ENCODE peak calls at places on chromosomes 1 and 21, in eight cellular contexts. One of them, this sample, is unnamed.

GRCh38 chr1:56135069-56135863 is 444.1 kb downstream of the PLPP3 start:
- DNase-seq in activated T-cell treated with anti-CD3 and anti-CD28 coated beads, Interleukin-2, amount 50 U/mL, for 1 hour: no peak
- DNase-seq in NCI-H1930: no peak
- DNase-seq in erythroblast: no peak
- DNase-seq in Karpas-422: no peak
- DNase-seq in brain pericyte: no peak
- DNase-seq in astrocyte of the spinal cord: peak
- DNase-seq in stimulated activated CD4-positive, alpha-beta T cell treated with anti-CD3 and anti-CD28 coated beads, TNF-alpha, amount 100 ng/mL, for 24 hours: no peak
- DNase-seq in this sample: no peak

GRCh38 chr1:17909634-17910033 is 154.5 kb downstream of the ACTL8 start:
- DNase-seq in activated T-cell treated with anti-CD3 and anti-CD28 coated beads, Interleukin-2, amount 50 U/mL, for 1 hour: no peak
- DNase-seq in NCI-H1930: no peak
- DNase-seq in erythroblast: no peak
- DNase-seq in Karpas-422: peak
- DNase-seq in brain pericyte: no peak
- DNase-seq in astrocyte of the spinal cord: peak
- DNase-seq in stimulated activated CD4-positive, alpha-beta T cell treated with anti-CD3 and anti-CD28 coated beads, TNF-alpha, amount 100 ng/mL, for 24 hours: no peak
- DNase-seq in this sample: no peak

GRCh38 chr1:152533327-152533938 is 19.2 kb downstream of the CRCT1 start:
- DNase-seq in activated T-cell treated with anti-CD3 and anti-CD28 coated beads, Interleukin-2, amount 50 U/mL, for 1 hour: no peak
- DNase-seq in NCI-H1930: peak
- DNase-seq in erythroblast: peak
- DNase-seq in Karpas-422: peak
- DNase-seq in brain pericyte: no peak
- DNase-seq in astrocyte of the spinal cord: peak
- DNase-seq in stimulated activated CD4-positive, alpha-beta T cell treated with anti-CD3 and anti-CD28 coated beads, TNF-alpha, amount 100 ng/mL, for 24 hours: no peak
- DNase-seq in this sample: no peak

GRCh38 chr1:235011064-235011598 is 117.5 kb downstream of the TOMM20 start:
- DNase-seq in activated T-cell treated with anti-CD3 and anti-CD28 coated beads, Interleukin-2, amount 50 U/mL, for 1 hour: peak
- DNase-seq in NCI-H1930: no peak
- DNase-seq in erythroblast: no peak
- DNase-seq in Karpas-422: no peak
- DNase-seq in brain pericyte: no peak
- DNase-seq in astrocyte of the spinal cord: no peak
- DNase-seq in stimulated activated CD4-positive, alpha-beta T cell treated with anti-CD3 and anti-CD28 coated beads, TNF-alpha, amount 100 ng/mL, for 24 hours: peak
- DNase-seq in this sample: peak

GRCh38 chr1:94790246-94790645 is 29.9 kb upstream of the SLC44A3 start:
- DNase-seq in activated T-cell treated with anti-CD3 and anti-CD28 coated beads, Interleukin-2, amount 50 U/mL, for 1 hour: no peak
- DNase-seq in NCI-H1930: no peak
- DNase-seq in erythroblast: no peak
- DNase-seq in Karpas-422: no peak
- DNase-seq in brain pericyte: no peak
- DNase-seq in astrocyte of the spinal cord: no peak
- DNase-seq in stimulated activated CD4-positive, alpha-beta T cell treated with anti-CD3 and anti-CD28 coated beads, TNF-alpha, amount 100 ng/mL, for 24 hours: no peak
- DNase-seq in this sample: no peak

GRCh38 chr1:19811206-19811851 is 3.8 kb downstream of the RNF186 start:
- DNase-seq in activated T-cell treated with anti-CD3 and anti-CD28 coated beads, Interleukin-2, amount 50 U/mL, for 1 hour: peak
- DNase-seq in NCI-H1930: peak
- DNase-seq in erythroblast: peak
- DNase-seq in Karpas-422: peak
- DNase-seq in brain pericyte: no peak
- DNase-seq in astrocyte of the spinal cord: peak
- DNase-seq in stimulated activated CD4-positive, alpha-beta T cell treated with anti-CD3 and anti-CD28 coated beads, TNF-alpha, amount 100 ng/mL, for 24 hours: no peak
- DNase-seq in this sample: peak

GRCh38 chr1:206802401-206802800 is 30.1 kb upstream of the IL10 start:
- DNase-seq in activated T-cell treated with anti-CD3 and anti-CD28 coated beads, Interleukin-2, amount 50 U/mL, for 1 hour: no peak
- DNase-seq in NCI-H1930: no peak
- DNase-seq in erythroblast: no peak
- DNase-seq in Karpas-422: no peak
- DNase-seq in brain pericyte: no peak
- DNase-seq in astrocyte of the spinal cord: no peak
- DNase-seq in stimulated activated CD4-positive, alpha-beta T cell treated with anti-CD3 and anti-CD28 coated beads, TNF-alpha, amount 100 ng/mL, for 24 hours: no peak
- DNase-seq in this sample: no peak

GRCh38 chr1:201215531-201216357 is 25.1 kb downstream of the IGFN1 start:
- DNase-seq in activated T-cell treated with anti-CD3 and anti-CD28 coated beads, Interleukin-2, amount 50 U/mL, for 1 hour: no peak
- DNase-seq in NCI-H1930: no peak
- DNase-seq in erythroblast: no peak
- DNase-seq in Karpas-422: no peak
- DNase-seq in brain pericyte: no peak
- DNase-seq in astrocyte of the spinal cord: no peak
- DNase-seq in stimulated activated CD4-positive, alpha-beta T cell treated with anti-CD3 and anti-CD28 coated beads, TNF-alpha, amount 100 ng/mL, for 24 hours: no peak
- DNase-seq in this sample: no peak

GRCh38 chr21:22827422-22827821 is 1829.2 kb downstream of the NCAM2 start:
- DNase-seq in activated T-cell treated with anti-CD3 and anti-CD28 coated beads, Interleukin-2, amount 50 U/mL, for 1 hour: no peak
- DNase-seq in NCI-H1930: no peak
- DNase-seq in erythroblast: no peak
- DNase-seq in Karpas-422: no peak
- DNase-seq in brain pericyte: no peak
- DNase-seq in astrocyte of the spinal cord: no peak
- DNase-seq in stimulated activated CD4-positive, alpha-beta T cell treated with anti-CD3 and anti-CD28 coated beads, TNF-alpha, amount 100 ng/mL, for 24 hours: no peak
- DNase-seq in this sample: no peak

GRCh38 chr1:8194481-8195227 is 123.3 kb upstream of the SLC45A1 start:
- DNase-seq in activated T-cell treated with anti-CD3 and anti-CD28 coated beads, Interleukin-2, amount 50 U/mL, for 1 hour: no peak
- DNase-seq in NCI-H1930: no peak
- DNase-seq in erythroblast: no peak
- DNase-seq in Karpas-422: no peak
- DNase-seq in brain pericyte: no peak
- DNase-seq in astrocyte of the spinal cord: peak
- DNase-seq in stimulated activated CD4-positive, alpha-beta T cell treated with anti-CD3 and anti-CD28 coated beads, TNF-alpha, amount 100 ng/mL, for 24 hours: no peak
- DNase-seq in this sample: no peak

GRCh38 chr1:23177438-23178380 is 9.1 kb upstream of the LUZP1 start:
- DNase-seq in activated T-cell treated with anti-CD3 and anti-CD28 coated beads, Interleukin-2, amount 50 U/mL, for 1 hour: peak
- DNase-seq in NCI-H1930: peak
- DNase-seq in erythroblast: peak
- DNase-seq in Karpas-422: peak
- DNase-seq in brain pericyte: no peak
- DNase-seq in astrocyte of the spinal cord: peak
- DNase-seq in stimulated activated CD4-positive, alpha-beta T cell treated with anti-CD3 and anti-CD28 coated beads, TNF-alpha, amount 100 ng/mL, for 24 hours: no peak
- DNase-seq in this sample: no peak

GRCh38 chr1:9852410-9853301 is 28.9 kb upstream of the CLSTN1 start:
- DNase-seq in activated T-cell treated with anti-CD3 and anti-CD28 coated beads, Interleukin-2, amount 50 U/mL, for 1 hour: no peak
- DNase-seq in NCI-H1930: no peak
- DNase-seq in erythroblast: no peak
- DNase-seq in Karpas-422: no peak
- DNase-seq in brain pericyte: no peak
- DNase-seq in astrocyte of the spinal cord: peak
- DNase-seq in stimulated activated CD4-positive, alpha-beta T cell treated with anti-CD3 and anti-CD28 coated beads, TNF-alpha, amount 100 ng/mL, for 24 hours: no peak
- DNase-seq in this sample: no peak

GRCh38 chr1:217431395-217431794 is 199.5 kb downstream of the GPATCH2 start:
- DNase-seq in activated T-cell treated with anti-CD3 and anti-CD28 coated beads, Interleukin-2, amount 50 U/mL, for 1 hour: no peak
- DNase-seq in NCI-H1930: no peak
- DNase-seq in erythroblast: no peak
- DNase-seq in Karpas-422: peak
- DNase-seq in brain pericyte: no peak
- DNase-seq in astrocyte of the spinal cord: no peak
- DNase-seq in stimulated activated CD4-positive, alpha-beta T cell treated with anti-CD3 and anti-CD28 coated beads, TNF-alpha, amount 100 ng/mL, for 24 hours: no peak
- DNase-seq in this sample: no peak

GRCh38 chr1:220824031-220824989 is 37.6 kb downstream of the MTARC1 start:
- DNase-seq in activated T-cell treated with anti-CD3 and anti-CD28 coated beads, Interleukin-2, amount 50 U/mL, for 1 hour: no peak
- DNase-seq in NCI-H1930: no peak
- DNase-seq in erythroblast: no peak
- DNase-seq in Karpas-422: no peak
- DNase-seq in brain pericyte: no peak
- DNase-seq in astrocyte of the spinal cord: no peak
- DNase-seq in stimulated activated CD4-positive, alpha-beta T cell treated with anti-CD3 and anti-CD28 coated beads, TNF-alpha, amount 100 ng/mL, for 24 hours: no peak
- DNase-seq in this sample: no peak

GRCh38 chr1:31020007-31020790 is 45.3 kb downstream of the PUM1 start:
- DNase-seq in activated T-cell treated with anti-CD3 and anti-CD28 coated beads, Interleukin-2, amount 50 U/mL, for 1 hour: no peak
- DNase-seq in NCI-H1930: peak
- DNase-seq in erythroblast: no peak
- DNase-seq in Karpas-422: no peak
- DNase-seq in brain pericyte: no peak
- DNase-seq in astrocyte of the spinal cord: no peak
- DNase-seq in stimulated activated CD4-positive, alpha-beta T cell treated with anti-CD3 and anti-CD28 coated beads, TNF-alpha, amount 100 ng/mL, for 24 hours: no peak
- DNase-seq in this sample: no peak

GRCh38 chr1:156522443-156522970 is 21.9 kb upstream of the MEF2D start:
- DNase-seq in activated T-cell treated with anti-CD3 and anti-CD28 coated beads, Interleukin-2, amount 50 U/mL, for 1 hour: no peak
- DNase-seq in NCI-H1930: no peak
- DNase-seq in erythroblast: no peak
- DNase-seq in Karpas-422: no peak
- DNase-seq in brain pericyte: no peak
- DNase-seq in astrocyte of the spinal cord: no peak
- DNase-seq in stimulated activated CD4-positive, alpha-beta T cell treated with anti-CD3 and anti-CD28 coated beads, TNF-alpha, amount 100 ng/mL, for 24 hours: no peak
- DNase-seq in this sample: no peak

GRCh38 chr1:114134518-114134917 is 19.2 kb downstream of the SYT6 start:
- DNase-seq in activated T-cell treated with anti-CD3 and anti-CD28 coated beads, Interleukin-2, amount 50 U/mL, for 1 hour: no peak
- DNase-seq in NCI-H1930: no peak
- DNase-seq in erythroblast: no peak
- DNase-seq in Karpas-422: no peak
- DNase-seq in brain pericyte: no peak
- DNase-seq in astrocyte of the spinal cord: no peak
- DNase-seq in stimulated activated CD4-positive, alpha-beta T cell treated with anti-CD3 and anti-CD28 coated beads, TNF-alpha, amount 100 ng/mL, for 24 hours: no peak
- DNase-seq in this sample: no peak

GRCh38 chr1:196063307-196063706 is 544.9 kb downstream of the KCNT2 start:
- DNase-seq in activated T-cell treated with anti-CD3 and anti-CD28 coated beads, Interleukin-2, amount 50 U/mL, for 1 hour: no peak
- DNase-seq in NCI-H1930: no peak
- DNase-seq in erythroblast: no peak
- DNase-seq in Karpas-422: no peak
- DNase-seq in brain pericyte: no peak
- DNase-seq in astrocyte of the spinal cord: peak
- DNase-seq in stimulated activated CD4-positive, alpha-beta T cell treated with anti-CD3 and anti-CD28 coated beads, TNF-alpha, amount 100 ng/mL, for 24 hours: no peak
- DNase-seq in this sample: no peak

GRCh38 chr21:45910548-45911221 is 70.9 kb upstream of the COL6A1 start:
- DNase-seq in activated T-cell treated with anti-CD3 and anti-CD28 coated beads, Interleukin-2, amount 50 U/mL, for 1 hour: no peak
- DNase-seq in NCI-H1930: no peak
- DNase-seq in erythroblast: no peak
- DNase-seq in Karpas-422: no peak
- DNase-seq in brain pericyte: no peak
- DNase-seq in astrocyte of the spinal cord: no peak
- DNase-seq in stimulated activated CD4-positive, alpha-beta T cell treated with anti-CD3 and anti-CD28 coated beads, TNF-alpha, amount 100 ng/mL, for 24 hours: no peak
- DNase-seq in this sample: no peak

GRCh38 chr1:7393141-7393540 is 378.0 kb upstream of the VAMP3 start:
- DNase-seq in activated T-cell treated with anti-CD3 and anti-CD28 coated beads, Interleukin-2, amount 50 U/mL, for 1 hour: no peak
- DNase-seq in NCI-H1930: no peak
- DNase-seq in erythroblast: no peak
- DNase-seq in Karpas-422: no peak
- DNase-seq in brain pericyte: no peak
- DNase-seq in astrocyte of the spinal cord: peak
- DNase-seq in stimulated activated CD4-positive, alpha-beta T cell treated with anti-CD3 and anti-CD28 coated beads, TNF-alpha, amount 100 ng/mL, for 24 hours: no peak
- DNase-seq in this sample: no peak

GRCh38 chr1:185734929-185735666 is 907 bp downstream of the HMCN1 start:
- DNase-seq in activated T-cell treated with anti-CD3 and anti-CD28 coated beads, Interleukin-2, amount 50 U/mL, for 1 hour: no peak
- DNase-seq in NCI-H1930: no peak
- DNase-seq in erythroblast: no peak
- DNase-seq in Karpas-422: no peak
- DNase-seq in brain pericyte: no peak
- DNase-seq in astrocyte of the spinal cord: peak
- DNase-seq in stimulated activated CD4-positive, alpha-beta T cell treated with anti-CD3 and anti-CD28 coated beads, TNF-alpha, amount 100 ng/mL, for 24 hours: no peak
- DNase-seq in this sample: no peak

GRCh38 chr21:38170283-38170682 is 86.5 kb upstream of the KCNJ15 start:
- DNase-seq in activated T-cell treated with anti-CD3 and anti-CD28 coated beads, Interleukin-2, amount 50 U/mL, for 1 hour: no peak
- DNase-seq in NCI-H1930: no peak
- DNase-seq in erythroblast: peak
- DNase-seq in Karpas-422: peak
- DNase-seq in brain pericyte: no peak
- DNase-seq in astrocyte of the spinal cord: peak
- DNase-seq in stimulated activated CD4-positive, alpha-beta T cell treated with anti-CD3 and anti-CD28 coated beads, TNF-alpha, amount 100 ng/mL, for 24 hours: no peak
- DNase-seq in this sample: no peak

GRCh38 chr1:6023346-6023745 is 22.3 kb upstream of the KCNAB2 start:
- DNase-seq in activated T-cell treated with anti-CD3 and anti-CD28 coated beads, Interleukin-2, amount 50 U/mL, for 1 hour: no peak
- DNase-seq in NCI-H1930: no peak
- DNase-seq in erythroblast: no peak
- DNase-seq in Karpas-422: peak
- DNase-seq in brain pericyte: no peak
- DNase-seq in astrocyte of the spinal cord: no peak
- DNase-seq in stimulated activated CD4-positive, alpha-beta T cell treated with anti-CD3 and anti-CD28 coated beads, TNF-alpha, amount 100 ng/mL, for 24 hours: no peak
- DNase-seq in this sample: no peak

GRCh38 chr1:157490337-157491165 is 61.8 kb downstream of the FCRL5 start:
- DNase-seq in activated T-cell treated with anti-CD3 and anti-CD28 coated beads, Interleukin-2, amount 50 U/mL, for 1 hour: peak
- DNase-seq in NCI-H1930: peak
- DNase-seq in erythroblast: peak
- DNase-seq in Karpas-422: peak
- DNase-seq in brain pericyte: no peak
- DNase-seq in astrocyte of the spinal cord: peak
- DNase-seq in stimulated activated CD4-positive, alpha-beta T cell treated with anti-CD3 and anti-CD28 coated beads, TNF-alpha, amount 100 ng/mL, for 24 hours: peak
- DNase-seq in this sample: peak

GRCh38 chr1:61742620-61743431 is 546 bp downstream of the PATJ start:
- DNase-seq in activated T-cell treated with anti-CD3 and anti-CD28 coated beads, Interleukin-2, amount 50 U/mL, for 1 hour: no peak
- DNase-seq in NCI-H1930: peak
- DNase-seq in erythroblast: no peak
- DNase-seq in Karpas-422: no peak
- DNase-seq in brain pericyte: no peak
- DNase-seq in astrocyte of the spinal cord: peak
- DNase-seq in stimulated activated CD4-positive, alpha-beta T cell treated with anti-CD3 and anti-CD28 coated beads, TNF-alpha, amount 100 ng/mL, for 24 hours: no peak
- DNase-seq in this sample: no peak

GRCh38 chr1:53410691-53411090 is 48.5 kb upstream of the DMRTB1 start:
- DNase-seq in activated T-cell treated with anti-CD3 and anti-CD28 coated beads, Interleukin-2, amount 50 U/mL, for 1 hour: no peak
- DNase-seq in NCI-H1930: no peak
- DNase-seq in erythroblast: no peak
- DNase-seq in Karpas-422: no peak
- DNase-seq in brain pericyte: no peak
- DNase-seq in astrocyte of the spinal cord: no peak
- DNase-seq in stimulated activated CD4-positive, alpha-beta T cell treated with anti-CD3 and anti-CD28 coated beads, TNF-alpha, amount 100 ng/mL, for 24 hours: no peak
- DNase-seq in this sample: no peak

GRCh38 chr1:9843576-9843945 is 19.8 kb upstream of the CLSTN1 start:
- DNase-seq in activated T-cell treated with anti-CD3 and anti-CD28 coated beads, Interleukin-2, amount 50 U/mL, for 1 hour: no peak
- DNase-seq in NCI-H1930: no peak
- DNase-seq in erythroblast: no peak
- DNase-seq in Karpas-422: no peak
- DNase-seq in brain pericyte: no peak
- DNase-seq in astrocyte of the spinal cord: no peak
- DNase-seq in stimulated activated CD4-positive, alpha-beta T cell treated with anti-CD3 and anti-CD28 coated beads, TNF-alpha, amount 100 ng/mL, for 24 hours: no peak
- DNase-seq in this sample: no peak

GRCh38 chr1:7334475-7335035 is 436.5 kb upstream of the VAMP3 start:
- DNase-seq in activated T-cell treated with anti-CD3 and anti-CD28 coated beads, Interleukin-2, amount 50 U/mL, for 1 hour: no peak
- DNase-seq in NCI-H1930: no peak
- DNase-seq in erythroblast: no peak
- DNase-seq in Karpas-422: no peak
- DNase-seq in brain pericyte: no peak
- DNase-seq in astrocyte of the spinal cord: peak
- DNase-seq in stimulated activated CD4-positive, alpha-beta T cell treated with anti-CD3 and anti-CD28 coated beads, TNF-alpha, amount 100 ng/mL, for 24 hours: no peak
- DNase-seq in this sample: no peak

GRCh38 chr1:152806576-152806975 is at the start of gene LCE1C:
- DNase-seq in activated T-cell treated with anti-CD3 and anti-CD28 coated beads, Interleukin-2, amount 50 U/mL, for 1 hour: no peak
- DNase-seq in NCI-H1930: no peak
- DNase-seq in erythroblast: no peak
- DNase-seq in Karpas-422: no peak
- DNase-seq in brain pericyte: no peak
- DNase-seq in astrocyte of the spinal cord: no peak
- DNase-seq in stimulated activated CD4-positive, alpha-beta T cell treated with anti-CD3 and anti-CD28 coated beads, TNF-alpha, amount 100 ng/mL, for 24 hours: no peak
- DNase-seq in this sample: no peak

This sample was measured in NK-92 treated with Interleukin-12 subunit alpha and Interleukin-12 subunit beta, amount 100 ng/mL, for 24 hours.